ENCODE peak calls at places on chromosomes 16 and 17, in six cellular contexts. X, O, I, D, B and M are unnamed samples.

GRCh38 chr16:89326721-89327120 is 109.2 kb downstream of the ZNF778 start:
- DNase-seq in X (no peak), O (no peak), I (no peak), D (no peak), B (no peak), M (no peak)

GRCh38 chr17:59427996-59428395 is 96.5 kb downstream of the YPEL2 start:
- DNase-seq in X (no peak), O (no peak), I (no peak), D (peak), B (no peak), M (no peak)

GRCh38 chr17:5416886-5417285 is 2.6 kb downstream of the NUP88 start:
- DNase-seq in X (no peak), O (no peak), I (peak), D (no peak), B (no peak), M (peak)

GRCh38 chr17:16398270-16399267 is 16.8 kb upstream of the TRPV2 start:
- DNase-seq in X (peak), O (peak), I (peak), D (no peak), B (no peak), M (peak)

GRCh38 chr17:61928101-61928436 is 287 bp upstream of the INTS2 start:
- DNase-seq in X (no peak), O (no peak), I (no peak), D (no peak), B (no peak), M (no peak)

GRCh38 chr17:45900723-45901415 is 6.5 kb downstream of the MAPT start:
- DNase-seq in X (no peak), O (no peak), I (no peak), D (no peak), B (no peak), M (no peak)

GRCh38 chr17:7060165-7060890 is 16.4 kb upstream of the SLC16A11 start:
- DNase-seq in X (peak), O (no peak), I (peak), D (peak), B (peak), M (peak)

GRCh38 chr16:3824121-3824795 is 56.3 kb downstream of the CREBBP start:
- DNase-seq in X (no peak), O (no peak), I (no peak), D (no peak), B (no peak), M (peak)

GRCh38 chr17:66455022-66455547 is 152.7 kb downstream of the PRKCA start:
- DNase-seq in X (no peak), O (no peak), I (no peak), D (peak), B (no peak), M (no peak)

GRCh38 chr17:72539981-72540897 is 419.4 kb downstream of the SOX9 start:
- DNase-seq in X (peak), O (peak), I (peak), D (peak), B (peak), M (peak)

GRCh38 chr17:76446449-76447231 is 6.3 kb downstream of the UBE2O start:
- DNase-seq in X (peak), O (no peak), I (peak), D (peak), B (peak), M (peak)

GRCh38 chr16:51682905-51683304 is 531.8 kb upstream of the SALL1 start:
- DNase-seq in X (no peak), O (no peak), I (no peak), D (no peak), B (no peak), M (no peak)

GRCh38 chr17:68290955-68291835 is at the start of the genes ARSG and SLC16A6:
- DNase-seq in X (peak), O (peak), I (peak), D (peak), B (peak), M (no peak)

GRCh38 chr17:74773871-74774286 is 2.3 kb downstream of the NAT9 start:
- DNase-seq in X (no peak), O (no peak), I (no peak), D (peak), B (no peak), M (no peak)

GRCh38 chr17:16866436-16866835 is 105.5 kb downstream of the TNFRSF13B start:
- DNase-seq in X (no peak), O (no peak), I (peak), D (no peak), B (no peak), M (no peak)

GRCh38 chr16:82460761-82461160 is 166.0 kb upstream of the CDH13 start:
- DNase-seq in X (no peak), O (no peak), I (no peak), D (no peak), B (no peak), M (no peak)

GRCh38 chr17:6603746-6604325 is 36.7 kb downstream of the KIAA0753 start:
- DNase-seq in X (no peak), O (no peak), I (no peak), D (no peak), B (no peak), M (no peak)

DNA sequence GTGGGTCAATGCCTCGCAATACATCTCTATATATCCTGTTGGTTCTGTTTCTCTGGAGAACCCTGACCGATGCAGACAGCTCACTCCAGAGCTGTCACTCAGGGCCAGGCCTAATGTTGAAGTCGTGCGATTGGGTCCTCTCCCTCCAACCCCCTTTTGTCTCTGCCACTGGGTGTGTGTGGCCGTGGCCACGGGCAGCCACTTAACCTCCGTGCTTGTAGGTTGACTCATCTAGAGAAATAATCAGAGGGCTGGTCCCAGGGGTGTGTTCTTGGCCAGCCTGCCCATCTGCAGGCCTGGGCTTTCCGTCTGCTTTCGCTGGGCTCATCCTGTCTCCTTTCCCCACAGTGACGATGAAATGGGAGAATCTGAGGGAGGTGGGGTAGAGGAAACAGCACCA is 7.4 kb downstream of the ADAD2 start:
- DNase-seq in X (no peak), O (no peak), I (peak), D (peak), B (no peak), M (peak)
- TF ChIP-seq CTCF in X (no peak), O (no peak), I (no peak), D (no peak), B (no peak), M (no peak)

GRCh38 chr16:85491798-85492616 is 121.1 kb upstream of the GSE1 start:
- DNase-seq in X (no peak), O (no peak), I (peak), D (peak), B (peak), M (no peak)
- H2AFZ ChIP-seq in X (no peak), O (no peak), I (no peak), D (no peak), B (no peak), M (no peak)

GRCh38 chr17:78137392-78138203 is 7.0 kb downstream of the TMC8 start:
- DNase-seq in X (peak), O (peak), I (no peak), D (no peak), B (no peak), M (no peak)
- TF ChIP-seq CTCF in X (peak), O (peak), I (peak), D (peak), B (peak), M (peak)

GRCh38 chr17:56172517-56172982 is 19.3 kb downstream of the ANKFN1 start:
- DNase-seq in X (no peak), O (no peak), I (no peak), D (no peak), B (no peak), M (no peak)

GRCh38 chr17:56174421-56174820 is 21.1 kb downstream of the ANKFN1 start:
- DNase-seq in X (no peak), O (no peak), I (no peak), D (no peak), B (no peak), M (no peak)

GRCh38 chr17:56175299-56175935 is 22.1 kb downstream of the ANKFN1 start:
- DNase-seq in X (no peak), O (no peak), I (no peak), D (peak), B (no peak), M (no peak)

GRCh38 chr17:56173026-56173425 is 19.8 kb downstream of the ANKFN1 start:
- DNase-seq in X (no peak), O (no peak), I (no peak), D (no peak), B (no peak), M (no peak)

DNA sequence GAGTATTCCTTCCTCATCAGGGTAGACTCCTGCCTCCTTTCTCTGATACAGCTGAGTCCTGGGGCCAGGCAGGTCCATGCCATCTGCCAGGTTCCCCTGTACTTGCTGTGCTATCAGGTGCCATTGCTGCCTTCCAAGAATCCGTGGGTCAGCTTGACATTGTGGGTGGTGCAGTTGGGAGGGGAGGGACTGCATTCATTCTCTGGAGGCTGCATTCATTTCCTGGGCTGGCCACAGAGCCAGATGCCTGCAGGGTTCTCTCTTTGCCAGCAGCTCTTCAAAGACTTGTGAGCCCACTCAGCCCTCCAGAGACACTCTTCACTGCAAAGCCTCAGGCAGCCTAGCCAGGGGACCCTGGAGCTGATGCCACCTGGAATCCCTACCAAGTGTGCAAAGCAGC is 20.7 kb downstream of the ANKFN1 start:
- DNase-seq in X (no peak), O (no peak), I (no peak), D (peak), B (no peak), M (no peak)
- H2AFZ ChIP-seq in X (no peak), O (no peak), I (no peak), D (no peak), B (no peak), M (no peak)

DNA sequence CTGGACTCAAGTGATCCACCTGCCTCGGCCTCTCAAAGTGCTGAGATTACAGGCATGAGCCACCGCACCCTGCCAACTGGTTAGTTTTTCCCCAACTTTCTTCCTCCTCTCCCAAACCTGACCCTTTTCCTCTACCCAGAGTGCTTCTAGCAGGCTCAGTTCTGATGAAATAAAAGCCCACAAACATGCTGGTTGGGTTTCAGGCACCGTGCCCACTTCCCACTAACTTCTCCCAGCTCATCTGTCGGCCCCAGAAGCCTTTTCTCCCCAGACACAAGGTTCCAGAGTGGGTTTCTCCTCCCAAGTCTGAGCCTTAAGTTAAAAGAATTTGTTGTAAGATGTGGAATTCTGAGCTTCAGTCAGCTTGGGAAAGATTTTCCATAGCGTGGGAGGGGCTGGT is 11.5 kb upstream of the SCN4A start:
- DNase-seq in X (no peak), O (no peak), I (no peak), D (peak), B (no peak), M (no peak)
- TF ChIP-seq CTCF in X (no peak), O (no peak), I (no peak), D (no peak), B (no peak), M (no peak)